ENCODE peak calls at places on chromosomes 13 and 19, in five cellular contexts. One of them, this sample, is unnamed.

GRCh38 chr19:35127871-35128270 is 7.0 kb downstream of the LGI4 start:
- DNase-seq in ovary: no peak
- DNase-seq in sigmoid colon: no peak
- DNase-seq in HCT116: no peak
- DNase-seq in stomach: no peak
- DNase-seq in this sample: no peak

GRCh38 chr13:103236213-103236612 is 170.0 kb upstream of the SLC10A2 start:
- DNase-seq in HCT116: no peak
- DNase-seq in stomach: no peak
- DNase-seq in ovary: no peak
- DNase-seq in sigmoid colon: no peak
- DNase-seq in this sample: no peak

GRCh38 chr19:47653856-47654255 is 44.9 kb downstream of the BICRA start:
- DNase-seq in ovary: no peak
- DNase-seq in sigmoid colon: no peak
- DNase-seq in stomach: no peak
- DNase-seq in HCT116: no peak
- DNase-seq in this sample: no peak

GRCh38 chr19:56170261-56170660 is 5.5 kb upstream of the GALP start:
- DNase-seq in sigmoid colon: no peak
- DNase-seq in HCT116: no peak
- DNase-seq in stomach: no peak
- DNase-seq in ovary: no peak
- DNase-seq in this sample: no peak

GRCh38 chr19:47752440-47753211 is 7.3 kb downstream of the NOP53 start:
- DNase-seq in ovary: no peak
- DNase-seq in stomach: no peak
- DNase-seq in sigmoid colon: no peak
- DNase-seq in HCT116: no peak
- DNase-seq in this sample: peak; percentile 55

GRCh38 chr13:33249066-33249465 is 36.5 kb downstream of the STARD13 start:
- DNase-seq in HCT116: peak; percentile 13
- DNase-seq in sigmoid colon: no peak
- DNase-seq in stomach: no peak
- DNase-seq in ovary: no peak
- DNase-seq in this sample: no peak

GRCh38 chr19:48926909-48927308 is 6.6 kb upstream of the DHDH start:
- DNase-seq in HCT116: peak; percentile 75
- DNase-seq in sigmoid colon: peak; percentile 82
- DNase-seq in ovary: no peak
- DNase-seq in stomach: peak; percentile 64
- DNase-seq in this sample: no peak

GRCh38 chr13:41762796-41763195 is 198.1 kb downstream of the VWA8 start:
- DNase-seq in ovary: no peak
- DNase-seq in sigmoid colon: no peak
- DNase-seq in HCT116: no peak
- DNase-seq in stomach: no peak
- DNase-seq in this sample: no peak

GRCh38 chr13:80400164-80400767 is 59.3 kb upstream of the SPRY2 start:
- DNase-seq in sigmoid colon: no peak
- DNase-seq in stomach: no peak
- DNase-seq in ovary: no peak
- DNase-seq in HCT116: no peak
- DNase-seq in this sample: no peak

GRCh38 chr19:17125728-17126677 is 50.4 kb downstream of the MYO9B start:
- DNase-seq in ovary: no peak
- DNase-seq in sigmoid colon: peak; percentile 80
- DNase-seq in stomach: peak; percentile 47
- DNase-seq in HCT116: no peak
- DNase-seq in this sample: no peak

GRCh38 chr19:16018106-16018755 is 58.1 kb upstream of the TPM4 start:
- DNase-seq in HCT116: no peak
- DNase-seq in sigmoid colon: peak; percentile 42
- DNase-seq in stomach: peak; percentile 20
- DNase-seq in ovary: no peak
- DNase-seq in this sample: no peak

GRCh38 chr19:35491838-35492360 is 1.6 kb upstream of the KRTDAP start:
- DNase-seq in sigmoid colon: no peak
- DNase-seq in ovary: no peak
- DNase-seq in HCT116: no peak
- DNase-seq in stomach: peak; percentile 71
- DNase-seq in this sample: no peak

GRCh38 chr19:39540333-39540673 is 342 bp upstream of the EID2 start:
- DNase-seq in HCT116: no peak
- DNase-seq in ovary: no peak
- DNase-seq in stomach: no peak
- DNase-seq in sigmoid colon: no peak
- DNase-seq in this sample: no peak

GRCh38 chr13:111337741-111338140 is 17.3 kb downstream of the TEX29 start:
- DNase-seq in stomach: no peak
- DNase-seq in HCT116: no peak
- DNase-seq in sigmoid colon: peak; percentile 38
- DNase-seq in ovary: no peak
- DNase-seq in this sample: no peak

GRCh38 chr13:101149735-101150380 is 266.4 kb downstream of the NALCN start:
- DNase-seq in stomach: no peak
- DNase-seq in ovary: no peak
- DNase-seq in HCT116: no peak
- DNase-seq in sigmoid colon: no peak
- DNase-seq in this sample: no peak
- TF ChIP-seq CTCF in stomach: no peak
- TF ChIP-seq CTCF in ovary: no peak
- TF ChIP-seq CTCF in HCT116: no peak
- TF ChIP-seq CTCF in sigmoid colon: no peak
- TF ChIP-seq CTCF in this sample: no peak

GRCh38 chr19:40663712-40664692 is 26.4 kb downstream of the NUMBL start:
- DNase-seq in stomach: no peak
- DNase-seq in HCT116: no peak
- DNase-seq in sigmoid colon: peak; percentile 74
- DNase-seq in ovary: no peak
- DNase-seq in this sample: no peak
- TF ChIP-seq POLR2A in stomach: no peak
- TF ChIP-seq POLR2A in HCT116: no peak
- TF ChIP-seq POLR2A in sigmoid colon: no peak
- TF ChIP-seq POLR2A in ovary: no peak
- TF ChIP-seq POLR2A in this sample: no peak

GRCh38 chr13:78602561-78603239 is 652 bp downstream of the POU4F1 start:
- DNase-seq in stomach: no peak
- DNase-seq in ovary: no peak
- DNase-seq in sigmoid colon: no peak
- DNase-seq in HCT116: no peak
- DNase-seq in this sample: no peak

GRCh38 chr13:78607409-78608253 is 4.3 kb upstream of the POU4F1 start:
- DNase-seq in HCT116: no peak
- DNase-seq in stomach: no peak
- DNase-seq in sigmoid colon: no peak
- DNase-seq in ovary: no peak
- DNase-seq in this sample: no peak

GRCh38 chr13:78606471-78607408 is 3.4 kb upstream of the POU4F1 start:
- DNase-seq in HCT116: no peak
- DNase-seq in stomach: no peak
- DNase-seq in sigmoid colon: no peak
- DNase-seq in ovary: no peak
- DNase-seq in this sample: no peak

GRCh38 chr13:78603240-78603947 is at the start of gene POU4F1:
- DNase-seq in ovary: no peak
- DNase-seq in stomach: no peak
- DNase-seq in sigmoid colon: no peak
- DNase-seq in HCT116: no peak
- DNase-seq in this sample: no peak

DNA sequence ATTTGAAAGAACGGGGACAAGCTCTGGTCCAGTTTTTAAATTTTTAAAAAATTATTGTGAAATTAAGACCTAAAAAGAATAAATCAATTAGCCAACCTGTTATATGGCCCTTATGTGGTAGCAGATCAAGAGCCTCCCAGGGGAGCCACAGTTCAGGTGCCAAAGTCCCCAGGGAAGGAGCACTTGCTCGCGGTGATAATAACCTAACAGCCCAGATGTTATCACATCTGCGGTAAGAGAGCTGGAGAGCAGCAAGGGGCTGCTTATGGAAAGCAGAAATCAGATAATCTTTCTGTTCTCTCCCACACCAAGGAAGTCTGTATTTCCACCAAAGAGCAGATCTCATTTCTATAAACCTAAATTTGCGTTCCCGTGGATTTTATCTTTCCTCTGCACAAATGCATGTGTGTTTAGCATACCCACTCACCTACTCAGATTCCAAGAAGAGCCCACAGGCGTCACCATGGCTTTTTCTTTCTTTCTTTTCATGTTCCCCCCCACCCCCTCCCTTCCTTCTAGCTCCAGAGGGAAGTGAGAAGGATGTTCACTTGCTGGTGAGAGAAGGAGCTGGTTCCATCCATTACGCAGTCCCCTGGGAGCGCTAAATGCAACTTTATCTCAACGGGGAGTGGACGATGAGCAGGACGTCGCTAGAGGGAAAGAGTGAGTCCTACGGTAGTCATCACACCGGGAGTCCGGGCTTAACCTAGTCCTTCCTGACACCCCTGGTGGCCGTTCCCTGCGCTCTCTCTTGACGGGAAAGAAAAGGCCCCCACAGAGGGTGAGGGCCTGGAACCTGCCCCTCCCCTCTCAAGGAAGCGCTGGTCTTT is 1.6 kb upstream of the POU4F1 start:
- DNase-seq in sigmoid colon: no peak
- DNase-seq in HCT116: no peak
- DNase-seq in ovary: no peak
- DNase-seq in stomach: no peak
- DNase-seq in this sample: no peak
- TF ChIP-seq CTCF in sigmoid colon: no peak
- TF ChIP-seq CTCF in HCT116: no peak
- TF ChIP-seq CTCF in ovary: no peak
- TF ChIP-seq CTCF in stomach: no peak
- TF ChIP-seq CTCF in this sample: no peak

GRCh38 chr19:10543420-10544241 is at the start of gene ATG4D:
- DNase-seq in ovary: peak; percentile 89
- DNase-seq in sigmoid colon: peak; percentile 85
- DNase-seq in HCT116: peak; percentile 56
- DNase-seq in stomach: peak; percentile 96
- DNase-seq in this sample: peak; percentile 88
- TF ChIP-seq POLR2A in ovary: peak; percentile 65
- TF ChIP-seq POLR2A in sigmoid colon: peak; percentile 50
- TF ChIP-seq POLR2A in HCT116: peak; percentile 44
- TF ChIP-seq POLR2A in stomach: no peak
- TF ChIP-seq POLR2A in this sample: peak; percentile 40

GRCh38 chr13:26557393-26558073 is at the start of gene WASF3:
- DNase-seq in HCT116: peak; percentile 38
- DNase-seq in ovary: peak; percentile 97
- DNase-seq in stomach: peak; percentile 94
- DNase-seq in sigmoid colon: peak; percentile 97
- DNase-seq in this sample: peak; percentile 95

GRCh38 chr13:26557051-26557392 is 461 bp upstream of the WASF3 start:
- DNase-seq in HCT116: peak; percentile 8
- DNase-seq in stomach: no peak
- DNase-seq in ovary: no peak
- DNase-seq in sigmoid colon: no peak
- DNase-seq in this sample: no peak

GRCh38 chr13:26558074-26558805 is 757 bp downstream of the WASF3 start:
- DNase-seq in ovary: no peak
- DNase-seq in stomach: no peak
- DNase-seq in sigmoid colon: no peak
- DNase-seq in HCT116: no peak
- DNase-seq in this sample: no peak

GRCh38 chr13:26560456-26560855 is 3.0 kb downstream of the WASF3 start:
- DNase-seq in sigmoid colon: no peak
- DNase-seq in ovary: no peak
- DNase-seq in HCT116: no peak
- DNase-seq in stomach: no peak
- DNase-seq in this sample: no peak

GRCh38 chr13:26558912-26559485 is 1.5 kb downstream of the WASF3 start:
- DNase-seq in HCT116: no peak
- DNase-seq in ovary: no peak
- DNase-seq in sigmoid colon: no peak
- DNase-seq in stomach: no peak
- DNase-seq in this sample: no peak
- TF ChIP-seq CTCF in HCT116: no peak
- TF ChIP-seq CTCF in ovary: no peak
- TF ChIP-seq CTCF in sigmoid colon: no peak
- TF ChIP-seq CTCF in stomach: no peak
- TF ChIP-seq CTCF in this sample: no peak

GRCh38 chr19:12752056-12752781 is 628 bp downstream of the BEST2 start:
- DNase-seq in ovary: no peak
- DNase-seq in HCT116: no peak
- DNase-seq in sigmoid colon: no peak
- DNase-seq in stomach: no peak
- DNase-seq in this sample: no peak

GRCh38 chr19:12750851-12751250 is 740 bp upstream of the BEST2 start:
- DNase-seq in HCT116: no peak
- DNase-seq in sigmoid colon: no peak
- DNase-seq in ovary: no peak
- DNase-seq in stomach: no peak
- DNase-seq in this sample: no peak

GRCh38 chr19:12748489-12748888 is 3.1 kb upstream of the BEST2 start:
- DNase-seq in sigmoid colon: no peak
- DNase-seq in stomach: no peak
- DNase-seq in ovary: no peak
- DNase-seq in HCT116: no peak
- DNase-seq in this sample: no peak

GRCh38 chr19:12751635-12752034 is at the start of gene BEST2:
- DNase-seq in ovary: no peak
- DNase-seq in stomach: no peak
- DNase-seq in sigmoid colon: no peak
- DNase-seq in HCT116: no peak
- DNase-seq in this sample: no peak

GRCh38 chr19:12749938-12750521 is 1.6 kb upstream of the BEST2 start:
- DNase-seq in ovary: no peak
- DNase-seq in stomach: no peak
- DNase-seq in HCT116: no peak
- DNase-seq in sigmoid colon: no peak
- DNase-seq in this sample: no peak
- TF ChIP-seq POLR2A in ovary: no peak
- TF ChIP-seq POLR2A in stomach: no peak
- TF ChIP-seq POLR2A in HCT116: no peak
- TF ChIP-seq POLR2A in sigmoid colon: no peak
- TF ChIP-seq POLR2A in this sample: no peak

GRCh38 chr13:63117710-63118109 is 1702.1 kb upstream of the PCDH20 start:
- DNase-seq in HCT116: no peak
- DNase-seq in stomach: no peak
- DNase-seq in sigmoid colon: peak; percentile 40
- DNase-seq in ovary: no peak
- DNase-seq in this sample: no peak

GRCh38 chr13:63107163-63107935 is 1691.7 kb upstream of the PCDH20 start:
- DNase-seq in stomach: no peak
- DNase-seq in HCT116: no peak
- DNase-seq in sigmoid colon: no peak
- DNase-seq in ovary: no peak
- DNase-seq in this sample: no peak

GRCh38 chr13:63110431-63110830 is 1694.8 kb upstream of the PCDH20 start:
- DNase-seq in HCT116: no peak
- DNase-seq in ovary: no peak
- DNase-seq in sigmoid colon: no peak
- DNase-seq in stomach: no peak
- DNase-seq in this sample: no peak

GRCh38 chr13:63112799-63113395 is 1697.2 kb upstream of the PCDH20 start:
- DNase-seq in sigmoid colon: no peak
- DNase-seq in HCT116: no peak
- DNase-seq in stomach: no peak
- DNase-seq in ovary: no peak
- DNase-seq in this sample: no peak
- TF ChIP-seq CTCF in sigmoid colon: no peak
- TF ChIP-seq CTCF in HCT116: no peak
- TF ChIP-seq CTCF in stomach: no peak
- TF ChIP-seq CTCF in ovary: no peak
- TF ChIP-seq CTCF in this sample: no peak